ENCODE peak calls at places on chromosomes 3 and 15, in six cellular contexts. S is A549, L is K562, I is HepG2, P is GM12878, C is upper lobe of left lung. D is an unnamed sample.
A peak's percentile ranks its signal among the peaks of the same experiment; 100 is the strongest.

GRCh38 chr3:144966560-144966959 is 994.9 kb downstream of the DIPK2A start:
- ATAC-seq in S (no peak), L (no peak), I (no peak), P (no peak), C (no peak), D (no peak)

GRCh38 chr3:38960953-38961622 is 90.7 kb downstream of the SCN11A start:
- ATAC-seq in S (peak; percentile 98), L (peak; percentile 98), I (peak; percentile 96), P (peak; percentile 87), C (no peak), D (no peak)

GRCh38 chr15:45812200-45812599 is 177.4 kb downstream of the SQOR start:
- ATAC-seq in S (no peak), L (no peak), I (no peak), P (no peak), C (no peak), D (peak; percentile 34)

GRCh38 chr3:128969993-128970740 is 23.7 kb downstream of the CFAP92 start:
- ATAC-seq in S (peak; percentile 78), L (peak; percentile 79), I (peak; percentile 69), P (peak; percentile 82), C (peak; percentile 67), D (no peak)

GRCh38 chr15:29815000-29815704 is 7.1 kb downstream of the TJP1 start:
- ATAC-seq in S (peak; percentile 85), L (peak; percentile 97), I (peak; percentile 91), P (no peak), C (no peak), D (no peak)

GRCh38 chr3:158617982-158618875 is 26.1 kb upstream of the GFM1 start:
- ATAC-seq in S (no peak), L (no peak), I (no peak), P (no peak), C (no peak), D (no peak)

GRCh38 chr3:194561306-194561974 is 71.8 kb downstream of the TMEM44 start:
- ATAC-seq in S (peak; percentile 52), L (peak; percentile 85), I (no peak), P (no peak), C (no peak), D (no peak)

GRCh38 chr15:81216411-81216810 is 19.7 kb downstream of the IL16 start:
- ATAC-seq in S (no peak), L (no peak), I (no peak), P (no peak), C (no peak), D (no peak)

GRCh38 chr3:50592568-50592967 is 19.0 kb downstream of the CISH start:
- ATAC-seq in S (peak; percentile 31), L (no peak), I (no peak), P (no peak), C (peak; percentile 34), D (no peak)

GRCh38 chr3:140447991-140448390 is 229.9 kb upstream of the TRIM42 start:
- ATAC-seq in S (no peak), L (no peak), I (no peak), P (no peak), C (no peak), D (no peak)

GRCh38 chr15:59169337-59169736 is 37.3 kb upstream of the LDHAL6B start:
- ATAC-seq in S (no peak), L (no peak), I (no peak), P (no peak), C (no peak), D (peak; percentile 75)

GRCh38 chr3:129553771-129554170 is 10.8 kb downstream of the H1-8 start:
- ATAC-seq in S (no peak), L (peak; percentile 83), I (peak; percentile 6), P (peak; percentile 48), C (no peak), D (no peak)

GRCh38 chr15:76994001-76994400 is 925 bp upstream of the PSTPIP1 start:
- ATAC-seq in S (peak; percentile 60), L (no peak), I (no peak), P (no peak), C (peak; percentile 19), D (no peak)

GRCh38 chr15:57647791-57648130 is 56.1 kb downstream of the MYZAP start:
- ATAC-seq in S (no peak), L (no peak), I (no peak), P (peak; percentile 26), C (peak; percentile 31), D (peak; percentile 22)

GRCh38 chr15:45780352-45780751 is 145.5 kb downstream of the SQOR start:
- ATAC-seq in S (no peak), L (no peak), I (peak; percentile 43), P (no peak), C (no peak), D (no peak)

GRCh38 chr3:174440350-174440716 is 418.8 kb upstream of the NAALADL2 start:
- ATAC-seq in S (no peak), L (no peak), I (no peak), P (no peak), C (no peak), D (peak; percentile 25)

GRCh38 chr3:174442317-174442682 is 416.8 kb upstream of the NAALADL2 start:
- ATAC-seq in S (no peak), L (no peak), I (no peak), P (no peak), C (no peak), D (no peak)

GRCh38 chr3:174441588-174442316 is 417.4 kb upstream of the NAALADL2 start:
- ATAC-seq in S (peak; percentile 71), L (no peak), I (peak; percentile 60), P (no peak), C (no peak), D (no peak)

GRCh38 chr3:174439621-174440349 is 419.3 kb upstream of the NAALADL2 start:
- ATAC-seq in S (peak; percentile 57), L (no peak), I (no peak), P (no peak), C (peak; percentile 37), D (peak; percentile 11)

GRCh38 chr3:174440741-174441587 is 418.2 kb upstream of the NAALADL2 start:
- ATAC-seq in S (peak; percentile 91), L (peak; percentile 94), I (peak; percentile 96), P (peak; percentile 85), C (peak; percentile 91), D (peak; percentile 88)
- TF ChIP-seq CTCF in S (peak; percentile 10), L (no peak), I (no peak), P (no peak), C (peak; percentile 24), D (no peak)

DNA sequence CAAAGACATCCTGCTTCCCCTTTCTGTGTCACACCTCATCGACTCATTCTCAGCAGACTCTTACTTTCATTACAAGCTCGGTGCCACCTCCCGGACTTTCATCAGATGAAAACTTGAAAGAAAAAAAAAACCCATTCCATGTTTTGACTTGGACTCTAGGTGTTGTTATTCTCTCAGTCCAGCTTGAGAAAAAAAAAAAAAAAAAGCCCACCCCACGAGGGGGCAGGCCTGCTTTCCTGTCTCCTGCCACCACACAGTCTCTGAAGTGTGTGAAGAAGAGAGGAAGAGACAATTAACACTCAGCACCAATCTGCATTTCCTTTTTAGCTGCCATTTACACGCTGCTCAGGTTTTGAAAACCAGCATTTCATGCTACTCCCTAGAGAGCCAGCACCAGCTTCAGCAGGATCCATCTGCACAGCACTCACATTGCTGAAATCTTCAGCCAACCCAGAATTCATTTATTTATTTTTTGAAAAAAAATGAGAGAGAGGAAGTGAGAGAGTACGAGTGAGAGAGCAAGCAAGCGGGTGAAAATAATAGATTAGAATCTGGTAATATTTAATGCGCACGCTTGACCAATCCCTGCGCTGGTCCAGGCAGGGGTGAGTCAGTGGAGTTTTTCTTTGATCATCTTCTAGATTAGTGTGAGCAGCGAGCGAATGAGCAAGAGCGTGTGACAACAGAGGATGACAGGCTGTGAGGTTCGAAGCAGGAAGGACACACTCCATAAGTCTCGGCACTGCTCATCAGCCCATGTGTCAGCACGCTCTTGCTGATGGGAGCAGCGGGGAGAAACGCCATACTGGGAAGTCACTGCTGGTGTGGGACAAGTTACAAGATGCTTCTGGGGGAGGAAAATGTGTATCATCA is 23.5 kb downstream of the ZNF80 start:
- ATAC-seq in S (peak; percentile 42), L (no peak), I (no peak), P (peak; percentile 91), C (peak; percentile 69), D (peak; percentile 59)
- TF ChIP-seq EP300 in S (no peak), L (no peak), I (no peak), P (peak; percentile 86), C (no peak), D (no peak)

DNA sequence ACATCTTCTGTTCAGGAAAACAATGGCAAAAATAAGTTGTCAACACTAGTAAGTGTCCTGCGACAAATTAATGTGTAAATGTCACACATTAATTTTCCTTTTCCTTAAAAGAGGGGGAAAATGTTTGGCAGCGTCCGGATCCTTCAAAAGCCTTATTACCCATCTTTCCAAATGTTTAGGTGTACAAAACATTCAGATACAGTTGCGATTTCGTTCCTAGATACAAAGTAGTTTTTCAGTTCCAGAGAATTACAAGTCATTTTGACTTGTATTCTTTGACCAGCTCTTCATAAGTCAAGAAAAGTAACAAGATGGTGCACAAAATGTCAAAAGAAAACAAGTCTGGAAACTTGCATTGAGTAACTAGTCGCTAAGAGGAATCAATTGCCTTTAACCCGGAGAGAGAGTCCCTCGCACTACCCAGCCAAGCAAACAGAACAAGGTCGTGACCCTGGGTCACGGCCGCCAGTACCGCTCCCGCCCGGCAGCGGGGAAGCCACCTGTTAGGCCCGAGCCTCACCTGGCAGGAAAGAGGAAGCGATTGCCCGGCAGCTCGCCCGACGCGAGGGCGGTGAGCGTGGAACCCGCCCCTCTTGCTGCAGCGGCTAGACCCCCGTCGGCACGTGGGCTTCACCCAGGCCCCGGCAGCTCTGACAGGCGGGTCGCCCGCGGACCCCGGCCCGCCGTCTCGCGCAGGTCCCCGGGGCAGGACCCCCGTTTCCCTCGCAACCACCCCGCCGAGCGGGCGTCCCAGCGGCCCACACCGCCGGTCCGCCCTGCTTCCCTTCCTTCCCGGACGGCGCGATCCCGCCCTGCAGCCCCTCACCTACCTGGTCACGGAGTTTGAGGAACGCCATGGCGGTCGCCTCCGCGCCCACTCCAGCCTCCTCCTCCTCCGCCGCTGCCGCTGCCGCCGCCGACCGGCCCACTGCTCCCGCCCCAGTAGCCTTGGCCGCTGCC is 61.0 kb upstream of the ANKRD28 start:
- ATAC-seq in S (peak; percentile 25), L (peak; percentile 76), I (peak; percentile 86), P (peak; percentile 77), C (peak; percentile 86), D (no peak)
- TF ChIP-seq CTCF in S (no peak), L (no peak), I (no peak), P (no peak), C (peak; percentile 34), D (no peak)

GRCh38 chr3:48013288-48013980 is 2.8 kb downstream of the MAP4 start:
- ATAC-seq in S (peak; percentile 63), L (peak; percentile 63), I (peak; percentile 91), P (peak; percentile 80), C (peak; percentile 80), D (peak; percentile 96)
- TF ChIP-seq EP300 in S (no peak), L (no peak), I (no peak), P (no peak), C (no peak), D (no peak)

DNA sequence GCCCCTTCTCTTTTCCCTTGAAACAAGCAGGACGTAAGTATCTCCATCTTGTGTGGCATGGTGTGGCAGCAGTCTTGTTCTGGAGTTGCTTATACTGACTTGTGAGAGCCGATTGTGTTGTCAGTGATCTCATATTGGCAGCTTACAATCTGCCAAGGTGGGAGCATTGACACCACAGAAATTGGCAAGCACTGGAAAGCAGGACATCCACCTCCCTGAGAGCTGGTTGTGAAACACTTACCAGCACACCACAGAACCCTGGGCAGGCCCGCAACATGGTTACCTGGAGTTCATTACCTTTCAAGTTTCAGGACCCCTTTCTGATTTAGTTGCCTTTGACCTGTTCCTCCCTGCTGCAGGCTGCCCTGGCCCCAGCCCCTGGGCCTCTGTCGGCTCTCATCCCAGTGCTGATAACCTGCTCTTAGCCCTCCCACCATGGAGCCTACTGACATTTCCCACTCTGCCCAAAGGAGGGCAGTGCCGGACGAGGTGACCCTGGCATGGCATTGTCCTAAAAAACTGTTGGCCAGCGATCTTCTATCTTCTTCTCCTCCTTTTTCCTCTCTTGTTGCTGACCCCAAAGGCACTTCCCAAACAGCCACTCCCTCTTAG is 10.6 kb upstream of the ATP2B2 start:
- ATAC-seq in S (peak; percentile 70), L (peak; percentile 80), I (peak; percentile 87), P (peak; percentile 50), C (no peak), D (no peak)
- TF ChIP-seq CTCF in S (no peak), L (peak; percentile 50), I (peak; percentile 73), P (peak; percentile 24), C (no peak), D (no peak)